ENCODE peak calls at places on chromosomes 13 and 19, in seven cellular contexts. One of them, this sample, is unnamed. For H3K4me1, the result is how much of the 10 kb centered on the place peaks cover.

GRCh38 chr13:85737952-85738351 is 61.3 kb downstream of the SLITRK6 start:
- DNase-seq in right cardiac atrium: no peak
- DNase-seq in aorta: no peak
- DNase-seq in left ventricle myocardium inferior: no peak
- DNase-seq in adipocyte: no peak
- DNase-seq in cardiac muscle cell: no peak
- DNase-seq in PC-9: no peak
- DNase-seq in this sample: no peak

GRCh38 chr13:28476919-28477708 is 17.8 kb downstream of the FLT1 start:
- DNase-seq in adipocyte: no peak
- DNase-seq in right cardiac atrium: no peak
- DNase-seq in left ventricle myocardium inferior: no peak
- DNase-seq in PC-9: no peak
- DNase-seq in cardiac muscle cell: no peak
- DNase-seq in aorta: no peak
- DNase-seq in this sample: no peak

GRCh38 chr19:10521461-10522216 is 4.4 kb upstream of the S1PR5 start:
- DNase-seq in PC-9: no peak
- DNase-seq in aorta: no peak
- DNase-seq in adipocyte: no peak
- DNase-seq in right cardiac atrium: no peak
- DNase-seq in left ventricle myocardium inferior: no peak
- DNase-seq in cardiac muscle cell: no peak
- DNase-seq in this sample: no peak

GRCh38 chr13:59360108-59360507 is 803.6 kb downstream of the DIAPH3 start:
- DNase-seq in right cardiac atrium: no peak
- DNase-seq in left ventricle myocardium inferior: no peak
- DNase-seq in cardiac muscle cell: peak
- DNase-seq in PC-9: no peak
- DNase-seq in aorta: peak
- DNase-seq in adipocyte: no peak
- DNase-seq in this sample: no peak

GRCh38 chr13:22915442-22916082 is 265.2 kb upstream of the SGCG start:
- DNase-seq in right cardiac atrium: peak
- DNase-seq in PC-9: no peak
- DNase-seq in cardiac muscle cell: peak
- DNase-seq in left ventricle myocardium inferior: peak
- DNase-seq in adipocyte: peak
- DNase-seq in aorta: peak
- DNase-seq in this sample: peak

GRCh38 chr19:4583961-4584669 is 24.6 kb upstream of the SEMA6B start:
- DNase-seq in right cardiac atrium: no peak
- DNase-seq in left ventricle myocardium inferior: no peak
- DNase-seq in cardiac muscle cell: peak
- DNase-seq in aorta: no peak
- DNase-seq in PC-9: no peak
- DNase-seq in adipocyte: peak
- DNase-seq in this sample: no peak

GRCh38 chr19:40366697-40367561 is 18.4 kb downstream of the PLD3 start:
- DNase-seq in adipocyte: no peak
- DNase-seq in PC-9: no peak
- DNase-seq in cardiac muscle cell: peak
- DNase-seq in left ventricle myocardium inferior: no peak
- DNase-seq in aorta: no peak
- DNase-seq in right cardiac atrium: no peak
- DNase-seq in this sample: peak

GRCh38 chr19:35316560-35316959 is 12.4 kb upstream of the CD22 start:
- DNase-seq in PC-9: no peak
- DNase-seq in adipocyte: no peak
- DNase-seq in aorta: no peak
- DNase-seq in left ventricle myocardium inferior: no peak
- DNase-seq in cardiac muscle cell: no peak
- DNase-seq in right cardiac atrium: no peak
- DNase-seq in this sample: no peak

GRCh38 chr13:73800011-73800410 is 334.2 kb downstream of the KLF12 start:
- DNase-seq in right cardiac atrium: no peak
- DNase-seq in PC-9: no peak
- DNase-seq in left ventricle myocardium inferior: no peak
- DNase-seq in cardiac muscle cell: no peak
- DNase-seq in adipocyte: peak
- DNase-seq in aorta: no peak
- DNase-seq in this sample: no peak

GRCh38 chr13:48236528-48237353 is 3.7 kb downstream of the ITM2B start:
- DNase-seq in right cardiac atrium: no peak
- DNase-seq in adipocyte: peak
- DNase-seq in cardiac muscle cell: peak
- DNase-seq in PC-9: no peak
- DNase-seq in left ventricle myocardium inferior: no peak
- DNase-seq in aorta: no peak
- DNase-seq in this sample: no peak

GRCh38 chr13:108020027-108020426 is 195.3 kb downstream of the LIG4 start:
- DNase-seq in left ventricle myocardium inferior: no peak
- DNase-seq in right cardiac atrium: no peak
- DNase-seq in PC-9: peak
- DNase-seq in aorta: no peak
- DNase-seq in cardiac muscle cell: no peak
- DNase-seq in adipocyte: no peak
- DNase-seq in this sample: no peak
- H3K4me1 ChIP-seq in left ventricle myocardium inferior: under half
- H3K4me1 ChIP-seq in right cardiac atrium: under half
- H3K4me1 ChIP-seq in PC-9: under half
- H3K4me1 ChIP-seq in aorta: under half
- H3K4me1 ChIP-seq in cardiac muscle cell: under half
- H3K4me1 ChIP-seq in adipocyte: under half
- H3K4me1 ChIP-seq in this sample: under half

GRCh38 chr19:29682236-29682895 is 17.1 kb downstream of the PLEKHF1 start:
- DNase-seq in adipocyte: no peak
- DNase-seq in right cardiac atrium: no peak
- DNase-seq in aorta: peak
- DNase-seq in PC-9: no peak
- DNase-seq in cardiac muscle cell: no peak
- DNase-seq in left ventricle myocardium inferior: no peak
- DNase-seq in this sample: no peak

GRCh38 chr19:29680937-29681336 is 15.7 kb downstream of the PLEKHF1 start:
- DNase-seq in adipocyte: no peak
- DNase-seq in left ventricle myocardium inferior: no peak
- DNase-seq in aorta: peak
- DNase-seq in right cardiac atrium: no peak
- DNase-seq in cardiac muscle cell: no peak
- DNase-seq in PC-9: no peak
- DNase-seq in this sample: no peak

GRCh38 chr19:29681422-29682235 is 16.4 kb downstream of the PLEKHF1 start:
- DNase-seq in aorta: peak
- DNase-seq in PC-9: no peak
- DNase-seq in right cardiac atrium: no peak
- DNase-seq in left ventricle myocardium inferior: no peak
- DNase-seq in cardiac muscle cell: peak
- DNase-seq in adipocyte: peak
- DNase-seq in this sample: no peak

GRCh38 chr19:29685326-29685725 is 20.1 kb downstream of the PLEKHF1 start:
- DNase-seq in PC-9: no peak
- DNase-seq in adipocyte: peak
- DNase-seq in right cardiac atrium: no peak
- DNase-seq in aorta: peak
- DNase-seq in left ventricle myocardium inferior: no peak
- DNase-seq in cardiac muscle cell: peak
- DNase-seq in this sample: no peak

DNA sequence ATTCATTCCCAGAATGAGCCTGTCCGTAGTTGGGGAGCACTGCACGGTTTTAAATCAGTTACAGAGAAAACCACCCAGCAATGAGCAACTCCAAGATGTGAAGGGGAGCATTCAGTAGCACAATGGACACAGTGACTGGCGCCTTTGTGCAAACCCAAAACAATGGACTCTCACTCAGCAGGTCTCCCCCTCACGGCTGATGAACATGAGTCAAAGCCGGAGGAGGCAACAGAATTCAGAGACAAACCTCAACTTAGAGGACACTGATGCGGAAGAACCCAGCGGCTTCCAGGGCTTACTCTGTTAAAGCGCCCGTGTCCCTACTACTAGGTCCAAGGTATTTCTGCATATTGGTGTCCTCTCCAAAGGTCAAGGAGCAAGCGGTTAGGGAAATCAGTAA is 17.7 kb downstream of the PLEKHF1 start:
- DNase-seq in right cardiac atrium: no peak
- DNase-seq in PC-9: no peak
- DNase-seq in adipocyte: no peak
- DNase-seq in left ventricle myocardium inferior: no peak
- DNase-seq in cardiac muscle cell: peak
- DNase-seq in aorta: peak
- DNase-seq in this sample: no peak
- H3K4me1 ChIP-seq in right cardiac atrium: under half
- H3K4me1 ChIP-seq in PC-9: under half
- H3K4me1 ChIP-seq in adipocyte: half or more
- H3K4me1 ChIP-seq in left ventricle myocardium inferior: half or more
- H3K4me1 ChIP-seq in cardiac muscle cell: under half
- H3K4me1 ChIP-seq in aorta: under half
- H3K4me1 ChIP-seq in this sample: under half

GRCh38 chr19:1105873-1106840 is 2.4 kb downstream of the GPX4 start:
- DNase-seq in cardiac muscle cell: no peak
- DNase-seq in left ventricle myocardium inferior: no peak
- DNase-seq in aorta: no peak
- DNase-seq in adipocyte: peak
- DNase-seq in right cardiac atrium: peak
- DNase-seq in PC-9: no peak
- DNase-seq in this sample: no peak

GRCh38 chr19:1105217-1105872 is 1.6 kb downstream of the GPX4 start:
- DNase-seq in adipocyte: peak
- DNase-seq in left ventricle myocardium inferior: no peak
- DNase-seq in aorta: peak
- DNase-seq in cardiac muscle cell: peak
- DNase-seq in right cardiac atrium: no peak
- DNase-seq in PC-9: no peak
- DNase-seq in this sample: no peak

GRCh38 chr19:1102407-1103106 is 1.2 kb upstream of the GPX4 start:
- DNase-seq in PC-9: peak
- DNase-seq in left ventricle myocardium inferior: no peak
- DNase-seq in right cardiac atrium: peak
- DNase-seq in cardiac muscle cell: peak
- DNase-seq in aorta: peak
- DNase-seq in adipocyte: peak
- DNase-seq in this sample: no peak

GRCh38 chr19:1104452-1105216 is 840 bp downstream of the GPX4 start:
- DNase-seq in PC-9: peak
- DNase-seq in aorta: peak
- DNase-seq in cardiac muscle cell: peak
- DNase-seq in left ventricle myocardium inferior: peak
- DNase-seq in adipocyte: peak
- DNase-seq in right cardiac atrium: peak
- DNase-seq in this sample: peak

DNA sequence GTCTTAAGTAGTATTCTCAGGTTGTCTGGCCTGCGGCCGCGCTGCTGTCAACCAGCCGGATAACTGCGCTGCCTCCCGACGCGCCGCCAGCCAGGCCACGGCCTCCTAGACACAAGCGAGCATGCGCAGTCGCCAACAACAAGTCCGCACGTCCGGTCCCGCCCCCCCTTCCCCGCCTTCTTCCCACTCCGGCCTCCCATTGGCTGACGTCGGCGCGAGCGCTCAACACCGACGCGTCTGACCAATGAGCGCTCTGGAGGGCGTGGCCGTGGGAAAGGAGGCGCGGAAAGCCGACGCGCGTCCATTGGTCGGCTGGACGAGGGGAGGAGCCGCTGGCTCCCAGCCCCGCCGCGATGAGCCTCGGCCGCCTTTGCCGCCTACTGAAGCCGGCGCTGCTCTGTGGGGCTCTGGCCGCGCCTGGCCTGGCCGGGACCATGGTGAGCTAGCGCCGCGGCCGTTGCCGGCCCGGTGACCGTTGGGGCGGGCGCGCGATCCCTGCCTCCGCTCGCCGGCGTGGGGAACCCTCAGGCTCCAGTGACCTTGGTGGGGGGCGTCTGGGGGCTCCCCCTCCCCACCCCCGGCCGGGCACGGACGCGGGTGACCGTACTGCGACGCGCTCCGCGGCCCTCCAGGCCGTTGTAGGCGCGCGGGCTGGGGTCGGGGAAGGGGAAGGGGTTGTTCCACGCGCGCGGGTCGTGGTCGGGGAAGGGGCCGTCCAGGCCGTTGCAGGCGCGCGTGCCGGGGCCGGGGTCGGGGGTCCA is at the start of gene GPX4:
- DNase-seq in adipocyte: peak
- DNase-seq in PC-9: peak
- DNase-seq in right cardiac atrium: peak
- DNase-seq in aorta: peak
- DNase-seq in left ventricle myocardium inferior: peak
- DNase-seq in cardiac muscle cell: peak
- DNase-seq in this sample: peak
- H3K4me1 ChIP-seq in adipocyte: under half
- H3K4me1 ChIP-seq in PC-9: half or more
- H3K4me1 ChIP-seq in right cardiac atrium: under half
- H3K4me1 ChIP-seq in aorta: under half
- H3K4me1 ChIP-seq in left ventricle myocardium inferior: half or more
- H3K4me1 ChIP-seq in cardiac muscle cell: under half
- H3K4me1 ChIP-seq in this sample: half or more

DNA sequence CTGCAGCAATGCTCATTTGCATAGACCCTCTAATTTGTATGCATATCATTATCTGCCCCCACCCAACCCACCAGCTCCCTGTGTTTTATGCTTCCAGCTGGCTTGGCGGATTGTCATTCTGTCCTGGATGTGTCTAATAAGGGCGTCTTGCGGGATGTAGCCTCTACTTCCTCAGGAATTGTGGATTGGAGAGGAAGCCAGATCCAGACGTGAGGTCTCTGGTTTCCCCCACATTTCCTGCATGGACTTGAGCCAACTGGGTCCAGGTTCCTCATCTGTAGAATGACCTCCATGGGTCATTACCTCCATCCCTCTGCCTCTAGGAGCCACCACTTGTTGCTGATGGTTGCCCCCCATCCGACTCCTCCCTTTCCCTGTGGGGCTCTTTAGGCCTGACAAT is 7.3 kb downstream of the TNFSF14 start:
- DNase-seq in cardiac muscle cell: no peak
- DNase-seq in left ventricle myocardium inferior: no peak
- DNase-seq in adipocyte: no peak
- DNase-seq in right cardiac atrium: no peak
- DNase-seq in aorta: no peak
- DNase-seq in PC-9: no peak
- DNase-seq in this sample: no peak
- H3K4me1 ChIP-seq in cardiac muscle cell: under half
- H3K4me1 ChIP-seq in left ventricle myocardium inferior: under half
- H3K4me1 ChIP-seq in adipocyte: under half
- H3K4me1 ChIP-seq in right cardiac atrium: under half
- H3K4me1 ChIP-seq in aorta: under half
- H3K4me1 ChIP-seq in PC-9: under half
- H3K4me1 ChIP-seq in this sample: under half

GRCh38 chr13:110913322-110913721 is 1.5 kb downstream of the ANKRD10 start:
- DNase-seq in PC-9: peak
- DNase-seq in right cardiac atrium: no peak
- DNase-seq in cardiac muscle cell: no peak
- DNase-seq in adipocyte: peak
- DNase-seq in left ventricle myocardium inferior: no peak
- DNase-seq in aorta: no peak
- DNase-seq in this sample: no peak
- H3K4me1 ChIP-seq in PC-9: half or more
- H3K4me1 ChIP-seq in right cardiac atrium: under half
- H3K4me1 ChIP-seq in cardiac muscle cell: under half
- H3K4me1 ChIP-seq in adipocyte: under half
- H3K4me1 ChIP-seq in left ventricle myocardium inferior: half or more
- H3K4me1 ChIP-seq in aorta: under half
- H3K4me1 ChIP-seq in this sample: half or more